ENCODE peak calls at places on chromosome 22, in five cellular contexts. A is GM06990; C is thoracic aorta; B is OCI-LY7; D is effector CD8-positive, alpha-beta T cell. K is an unnamed sample.

GRCh38 chr22:26617251-26618199 is at the start of gene CRYBB1:
- DNase-seq in A (no peak), C (no peak), B (peak), D (no peak), K (no peak)

GRCh38 chr22:31093956-31094622 is 13.0 kb downstream of the SMTN start:
- DNase-seq in A (no peak), C (no peak), B (no peak), D (no peak), K (no peak)

GRCh38 chr22:25475554-25476022 is 88.9 kb upstream of the GRK3 start:
- DNase-seq in A (no peak), C (no peak), B (no peak), D (no peak), K (no peak)

GRCh38 chr22:41589260-41589600 is 410 bp downstream of the PMM1 start:
- DNase-seq in A (no peak), C (no peak), B (peak), D (peak), K (no peak)

GRCh38 chr22:46036558-46037408 is 59.8 kb upstream of the WNT7B start:
- DNase-seq in A (peak), C (no peak), B (peak), D (peak), K (no peak)

GRCh38 chr22:20093437-20093836 is 13.4 kb downstream of the DGCR8 start:
- DNase-seq in A (no peak), C (peak), B (no peak), D (no peak), K (no peak)

GRCh38 chr22:50305658-50306566 is 1.5 kb downstream of the PLXNB2 start:
- DNase-seq in A (peak), C (peak), B (no peak), D (no peak), K (peak)

GRCh38 chr22:29080061-29080975 is 7.5 kb downstream of the KREMEN1 start:
- DNase-seq in A (no peak), C (no peak), B (no peak), D (no peak), K (peak)

GRCh38 chr22:46691571-46691970 is 46.5 kb downstream of the CERK start:
- DNase-seq in A (no peak), C (no peak), B (no peak), D (no peak), K (no peak)